ENCODE peak calls at places on chromosomes 2 and 18, in four cellular contexts. G is K562, Q is suprapubic skin, L is tibial nerve. X is an unnamed sample.

GRCh38 chr2:196131384-196131861 is 40.0 kb downstream of the STK17B start:
- DNase-seq in G (peak; percentile 39), Q (peak; percentile 74), L (peak; percentile 48), X (peak; percentile 57)

GRCh38 chr2:221455214-221455613 is 116.9 kb downstream of the EPHA4 start:
- DNase-seq in G (no peak), Q (no peak), L (no peak), X (no peak)

GRCh38 chr2:150586858-150587257 is 99.4 kb upstream of the RND3 start:
- DNase-seq in G (no peak), Q (no peak), L (no peak), X (no peak)

GRCh38 chr2:127208313-127208712 is 11.8 kb downstream of the CYP27C1 start:
- DNase-seq in G (no peak), Q (no peak), L (no peak), X (no peak)

GRCh38 chr2:42602218-42602936 is 33.9 kb downstream of the MTA3 start:
- DNase-seq in G (no peak), Q (no peak), L (no peak), X (peak; percentile 26)

GRCh38 chr2:14903709-14904374 is 271.3 kb downstream of the LRATD1 start:
- DNase-seq in G (peak; percentile 87), Q (no peak), L (no peak), X (peak; percentile 42)

GRCh38 chr2:97005353-97005752 is 19.0 kb upstream of the FAM178B start:
- DNase-seq in G (peak; percentile 30), Q (no peak), L (no peak), X (no peak)

GRCh38 chr18:28177828-28178635 is 1.1 kb upstream of the CDH2 start:
- DNase-seq in G (no peak), Q (no peak), L (no peak), X (no peak)

GRCh38 chr2:144702051-144702450 is 182.1 kb upstream of the ZEB2 start:
- DNase-seq in G (no peak), Q (no peak), L (no peak), X (no peak)

GRCh38 chr18:58700209-58700608 is 28.9 kb downstream of the MALT1 start:
- DNase-seq in G (no peak), Q (no peak), L (no peak), X (no peak)

GRCh38 chr2:182101263-182101662 is 115.6 kb downstream of the PPP1R1C start:
- DNase-seq in G (peak; percentile 28), Q (no peak), L (no peak), X (no peak)

GRCh38 chr2:190871539-190871938 is 9.1 kb upstream of the GLS start:
- DNase-seq in G (no peak), Q (no peak), L (no peak), X (no peak)

GRCh38 chr2:106841886-106842645 is 43.9 kb downstream of the ST6GAL2 start:
- DNase-seq in G (no peak), Q (no peak), L (no peak), X (no peak)

GRCh38 chr2:54898451-54899226 is 151.6 kb downstream of the RTN4 start:
- DNase-seq in G (no peak), Q (no peak), L (no peak), X (no peak)

GRCh38 chr2:235126771-235127170 is 175.0 kb downstream of the SH3BP4 start:
- DNase-seq in G (no peak), Q (no peak), L (no peak), X (no peak)

GRCh38 chr18:79378416-79379250 is 17.1 kb upstream of the NFATC1 start:
- DNase-seq in G (peak; percentile 55), Q (peak; percentile 89), L (peak; percentile 81), X (peak; percentile 80)

GRCh38 chr2:26764078-26764887 is at the start of gene SLC35F6:
- DNase-seq in G (peak; percentile 94), Q (peak; percentile 87), L (peak; percentile 64), X (peak; percentile 87)

GRCh38 chr2:100895402-100895801 is 75.5 kb downstream of the NPAS2 start:
- DNase-seq in G (no peak), Q (no peak), L (no peak), X (peak; percentile 76)

GRCh38 chr2:134224005-134224404 is 29.9 kb upstream of the MGAT5 start:
- DNase-seq in G (no peak), Q (no peak), L (no peak), X (no peak)

GRCh38 chr18:11657554-11657953 is 31.5 kb upstream of the GNAL start:
- DNase-seq in G (no peak), Q (no peak), L (no peak), X (no peak)

GRCh38 chr2:200795044-200795443 is 16.7 kb upstream of the BZW1 start:
- DNase-seq in G (peak; percentile 49), Q (no peak), L (peak; percentile 70), X (no peak)

DNA sequence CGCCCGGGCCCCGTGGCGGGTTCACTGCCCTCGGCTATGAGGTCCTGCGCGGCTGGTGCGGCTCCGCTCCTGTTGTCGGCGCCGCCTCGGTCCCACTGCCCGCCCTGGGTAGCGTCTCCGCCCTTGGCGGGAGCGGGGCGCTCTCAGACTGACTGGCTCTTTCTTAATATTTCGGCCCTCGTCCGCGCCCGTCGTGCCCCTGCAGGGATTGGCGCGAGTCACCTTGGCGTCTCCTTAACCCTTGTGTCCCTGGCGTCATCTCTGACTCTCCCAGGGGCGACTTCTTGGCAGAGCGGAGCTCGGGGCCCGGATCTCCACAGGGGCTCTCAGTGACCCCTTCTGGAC is 1.3 kb downstream of the PTMA start:
- DNase-seq in G (peak; percentile 25), Q (peak; percentile 84), L (no peak), X (peak; percentile 54)
- TF ChIP-seq POLR2A in G (no peak), Q (no peak), L (no peak), X (no peak)

GRCh38 chr2:224027912-224028311 is 11.2 kb downstream of the SERPINE2 start:
- DNase-seq in G (no peak), Q (no peak), L (no peak), X (no peak)
- H3K4me1 ChIP-seq in G (peaks cover 3% of the 10 kb centered on the region), Q (no peaks in the 10 kb centered on the region), L (no peaks in the 10 kb centered on the region), X (no peaks in the 10 kb centered on the region)

GRCh38 chr2:45273412-45274189 is 264.3 kb upstream of the SIX2 start:
- DNase-seq in G (no peak), Q (no peak), L (no peak), X (no peak)

GRCh38 chr2:45275235-45275805 is 266.1 kb upstream of the SIX2 start:
- DNase-seq in G (no peak), Q (no peak), L (no peak), X (no peak)

GRCh38 chr2:45274190-45274926 is 265.1 kb upstream of the SIX2 start:
- DNase-seq in G (no peak), Q (no peak), L (no peak), X (no peak)

GRCh38 chr2:45276914-45277313 is 267.7 kb upstream of the SIX2 start:
- DNase-seq in G (no peak), Q (no peak), L (no peak), X (no peak)

GRCh38 chr2:45275806-45276205 is 266.6 kb upstream of the SIX2 start:
- DNase-seq in G (no peak), Q (no peak), L (no peak), X (no peak)
- TF ChIP-seq EP300 in G (no peak), Q (no peak), L (no peak), X (no peak)

GRCh38 chr2:230411484-230412368 is 4.3 kb upstream of the SP100 start:
- DNase-seq in G (peak; percentile 76), Q (peak; percentile 84), L (peak; percentile 42), X (peak; percentile 73)
- TF ChIP-seq POLR2A in G (peak; percentile 64), Q (peak; percentile 12), L (no peak), X (peak; percentile 73)

GRCh38 chr18:74914052-74914591 is 294.8 kb downstream of the PTGR3 start:
- DNase-seq in G (no peak), Q (no peak), L (no peak), X (no peak)

GRCh38 chr18:74914648-74915047 is 294.3 kb downstream of the PTGR3 start:
- DNase-seq in G (no peak), Q (no peak), L (no peak), X (no peak)

GRCh38 chr18:74921057-74921820 is 287.7 kb downstream of the PTGR3 start:
- DNase-seq in G (no peak), Q (no peak), L (no peak), X (no peak)

GRCh38 chr18:74916773-74917393 is 292.1 kb downstream of the PTGR3 start:
- DNase-seq in G (no peak), Q (no peak), L (no peak), X (no peak)

GRCh38 chr18:74918276-74918675 is 290.7 kb downstream of the PTGR3 start:
- DNase-seq in G (no peak), Q (no peak), L (no peak), X (no peak)
- H3K4me1 ChIP-seq in G (no peaks in the 10 kb centered on the region), Q (no peaks in the 10 kb centered on the region), L (no peaks in the 10 kb centered on the region), X (no peaks in the 10 kb centered on the region)